ENCODE peak calls at places on chromosomes 4 and X, in five cellular contexts. One of them, this sample, is unnamed.

GRCh38 chrX:66676413-66676812 is 37.5 kb upstream of the EDA2R start:
- DNase-seq in HCT116: no peak
- DNase-seq in CD8-positive, alpha-beta memory T cell: no peak
- DNase-seq in brain microvascular endothelial cell: peak
- DNase-seq in lung: no peak
- DNase-seq in this sample: no peak

GRCh38 chr4:5052424-5052702 is 1.1 kb downstream of the STK32B start:
- DNase-seq in HCT116: no peak
- DNase-seq in CD8-positive, alpha-beta memory T cell: no peak
- DNase-seq in brain microvascular endothelial cell: peak
- DNase-seq in lung: no peak
- DNase-seq in this sample: no peak

GRCh38 chr4:1882850-1883271 is 11.7 kb downstream of the NSD2 start:
- DNase-seq in HCT116: no peak
- DNase-seq in CD8-positive, alpha-beta memory T cell: no peak
- DNase-seq in brain microvascular endothelial cell: no peak
- DNase-seq in lung: no peak
- DNase-seq in this sample: no peak

GRCh38 chr4:26762650-26763049 is 98.0 kb upstream of the STIM2 start:
- DNase-seq in HCT116: no peak
- DNase-seq in CD8-positive, alpha-beta memory T cell: no peak
- DNase-seq in brain microvascular endothelial cell: no peak
- DNase-seq in lung: no peak
- DNase-seq in this sample: no peak

GRCh38 chr4:100360211-100360610 is 157.6 kb downstream of the EMCN start:
- DNase-seq in HCT116: no peak
- DNase-seq in CD8-positive, alpha-beta memory T cell: no peak
- DNase-seq in brain microvascular endothelial cell: no peak
- DNase-seq in lung: no peak
- DNase-seq in this sample: no peak

GRCh38 chr4:142663828-142664227 is 182.3 kb downstream of the INPP4B start:
- DNase-seq in HCT116: no peak
- DNase-seq in CD8-positive, alpha-beta memory T cell: no peak
- DNase-seq in brain microvascular endothelial cell: no peak
- DNase-seq in lung: no peak
- DNase-seq in this sample: no peak

GRCh38 chrX:24153175-24153795 is 3.8 kb downstream of the ZFX start:
- DNase-seq in HCT116: no peak
- DNase-seq in CD8-positive, alpha-beta memory T cell: peak
- DNase-seq in brain microvascular endothelial cell: no peak
- DNase-seq in lung: no peak
- DNase-seq in this sample: no peak

GRCh38 chr4:46839128-46839527 is 69.9 kb downstream of the COX7B2 start:
- DNase-seq in HCT116: no peak
- DNase-seq in CD8-positive, alpha-beta memory T cell: no peak
- DNase-seq in brain microvascular endothelial cell: no peak
- DNase-seq in lung: no peak
- DNase-seq in this sample: no peak

GRCh38 chrX:330726-331144 is 12.1 kb upstream of the GTPBP6 start:
- DNase-seq in HCT116: no peak
- DNase-seq in CD8-positive, alpha-beta memory T cell: no peak
- DNase-seq in brain microvascular endothelial cell: no peak
- DNase-seq in lung: no peak
- DNase-seq in this sample: no peak

GRCh38 chr4:46329118-46329976 is 60.6 kb downstream of the GABRA2 start:
- DNase-seq in HCT116: no peak
- DNase-seq in CD8-positive, alpha-beta memory T cell: no peak
- DNase-seq in brain microvascular endothelial cell: no peak
- DNase-seq in lung: no peak
- DNase-seq in this sample: no peak

GRCh38 chrX:17535229-17535628 is 160.2 kb downstream of the NHS start:
- DNase-seq in HCT116: peak
- DNase-seq in CD8-positive, alpha-beta memory T cell: no peak
- DNase-seq in brain microvascular endothelial cell: no peak
- DNase-seq in lung: no peak
- DNase-seq in this sample: no peak

GRCh38 chr4:156892695-156893211 is 78.8 kb downstream of the PDGFC start:
- DNase-seq in HCT116: no peak
- DNase-seq in CD8-positive, alpha-beta memory T cell: no peak
- DNase-seq in brain microvascular endothelial cell: no peak
- DNase-seq in lung: no peak
- DNase-seq in this sample: no peak

GRCh38 chr4:76187152-76187551 is 26.5 kb downstream of the SCARB2 start:
- DNase-seq in HCT116: no peak
- DNase-seq in CD8-positive, alpha-beta memory T cell: no peak
- DNase-seq in brain microvascular endothelial cell: no peak
- DNase-seq in lung: no peak
- DNase-seq in this sample: no peak

GRCh38 chrX:68428431-68428830 is 4.9 kb downstream of the OPHN1 start:
- DNase-seq in HCT116: no peak
- DNase-seq in CD8-positive, alpha-beta memory T cell: no peak
- DNase-seq in brain microvascular endothelial cell: peak
- DNase-seq in lung: no peak
- DNase-seq in this sample: no peak

GRCh38 chr4:114922582-114922912 is 190.9 kb downstream of the NDST4 start:
- DNase-seq in HCT116: no peak
- DNase-seq in CD8-positive, alpha-beta memory T cell: no peak
- DNase-seq in brain microvascular endothelial cell: no peak
- DNase-seq in lung: no peak
- DNase-seq in this sample: no peak

GRCh38 chrX:16002185-16002584 is 121.2 kb upstream of the GRPR start:
- DNase-seq in HCT116: no peak
- DNase-seq in CD8-positive, alpha-beta memory T cell: no peak
- DNase-seq in brain microvascular endothelial cell: peak
- DNase-seq in lung: no peak
- DNase-seq in this sample: no peak

GRCh38 chr4:41339812-41340809 is 83.4 kb downstream of the UCHL1 start:
- DNase-seq in HCT116: no peak
- DNase-seq in CD8-positive, alpha-beta memory T cell: no peak
- DNase-seq in brain microvascular endothelial cell: no peak
- DNase-seq in lung: no peak
- DNase-seq in this sample: no peak

GRCh38 chr4:72326692-72327632 is 242.1 kb downstream of the ADAMTS3 start:
- DNase-seq in HCT116: peak
- DNase-seq in CD8-positive, alpha-beta memory T cell: no peak
- DNase-seq in brain microvascular endothelial cell: no peak
- DNase-seq in lung: no peak
- DNase-seq in this sample: no peak

GRCh38 chr4:105399535-105400161 is 74.2 kb downstream of the PPA2 start:
- DNase-seq in HCT116: peak
- DNase-seq in CD8-positive, alpha-beta memory T cell: no peak
- DNase-seq in brain microvascular endothelial cell: peak
- DNase-seq in lung: no peak
- DNase-seq in this sample: no peak

GRCh38 chr4:7186081-7186480 is 6.3 kb upstream of the SORCS2 start:
- DNase-seq in HCT116: no peak
- DNase-seq in CD8-positive, alpha-beta memory T cell: no peak
- DNase-seq in brain microvascular endothelial cell: no peak
- DNase-seq in lung: no peak
- DNase-seq in this sample: no peak

GRCh38 chr4:82865592-82865991 is 25.4 kb downstream of the SEC31A start:
- DNase-seq in HCT116: no peak
- DNase-seq in CD8-positive, alpha-beta memory T cell: no peak
- DNase-seq in brain microvascular endothelial cell: peak
- DNase-seq in lung: no peak
- DNase-seq in this sample: no peak

DNA sequence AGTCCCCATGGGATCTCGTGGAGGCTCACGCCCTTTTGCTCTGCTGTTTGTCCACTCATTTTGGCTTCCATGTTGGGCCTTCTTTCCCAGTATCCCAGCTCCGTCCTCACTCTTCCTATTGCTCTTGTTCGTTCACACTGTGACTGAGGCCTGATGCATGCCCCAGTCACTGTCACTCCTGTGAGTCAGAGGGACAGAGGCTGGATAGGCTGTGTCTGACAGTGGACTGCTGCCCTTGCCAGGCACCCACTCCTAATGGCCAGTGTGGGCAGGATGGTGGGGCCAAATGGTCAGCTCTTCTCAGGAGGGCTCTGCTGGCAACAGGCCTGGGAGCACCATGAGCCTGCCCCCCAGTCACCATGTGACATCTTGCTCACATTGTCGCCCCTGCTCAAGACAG is 40.0 kb downstream of the HADH start:
- DNase-seq in HCT116: no peak
- DNase-seq in CD8-positive, alpha-beta memory T cell: no peak
- DNase-seq in brain microvascular endothelial cell: peak
- DNase-seq in lung: no peak
- DNase-seq in this sample: no peak
- H3K27ac ChIP-seq in HCT116: no peak
- H3K27ac ChIP-seq in CD8-positive, alpha-beta memory T cell: no peak
- H3K27ac ChIP-seq in brain microvascular endothelial cell: no peak
- H3K27ac ChIP-seq in lung: no peak
- H3K27ac ChIP-seq in this sample: no peak

GRCh38 chr4:98572697-98573096 is 85.7 kb downstream of the TSPAN5 start:
- DNase-seq in HCT116: no peak
- DNase-seq in CD8-positive, alpha-beta memory T cell: no peak
- DNase-seq in brain microvascular endothelial cell: no peak
- DNase-seq in lung: no peak
- DNase-seq in this sample: no peak
- H3K27ac ChIP-seq in HCT116: no peak
- H3K27ac ChIP-seq in CD8-positive, alpha-beta memory T cell: no peak
- H3K27ac ChIP-seq in brain microvascular endothelial cell: no peak
- H3K27ac ChIP-seq in lung: no peak
- H3K27ac ChIP-seq in this sample: no peak

DNA sequence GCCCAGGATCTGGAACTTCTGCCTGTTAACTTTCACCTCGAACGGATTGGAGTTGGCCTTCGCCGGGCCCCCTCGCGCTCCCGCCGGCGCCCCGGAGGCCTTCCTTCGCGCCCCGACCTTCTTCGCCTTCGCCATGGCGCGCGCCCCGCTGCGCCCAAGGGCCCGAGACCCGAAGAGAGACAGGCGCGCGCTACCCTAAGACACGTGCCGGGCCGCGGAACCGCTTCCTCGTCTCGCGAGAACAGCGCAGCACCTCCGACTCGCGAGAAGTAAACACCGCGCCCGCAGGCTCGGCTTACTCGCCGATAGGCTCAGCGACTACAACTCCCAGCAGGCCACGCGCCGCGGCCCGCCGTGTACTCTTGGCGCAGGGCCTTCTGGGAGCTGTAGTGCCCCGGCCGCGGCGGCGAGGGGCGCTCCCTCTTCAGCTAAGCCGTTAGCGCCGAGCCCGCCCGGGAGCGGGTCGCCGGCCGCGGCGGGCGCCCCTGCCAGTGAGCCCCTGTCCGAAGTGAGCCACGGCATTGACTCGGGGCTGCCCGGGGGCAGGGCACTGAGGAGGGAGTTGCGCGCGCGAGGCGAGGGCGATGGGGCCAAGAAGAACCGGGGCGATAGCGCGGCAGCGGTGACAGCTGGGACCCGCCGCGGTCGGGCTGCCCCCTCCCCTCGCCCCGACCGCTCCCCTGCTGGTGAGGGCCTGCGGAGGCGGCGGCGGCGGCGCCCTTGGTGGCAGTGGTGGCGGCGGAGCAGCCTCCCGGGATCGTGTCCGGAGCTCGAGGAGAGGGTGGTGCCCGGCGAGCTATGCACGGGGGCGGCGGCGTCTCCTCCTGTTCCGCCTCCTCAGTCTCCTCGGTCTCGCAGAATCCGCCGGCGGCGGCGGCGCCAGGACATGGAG is at the start of the genes GRK4 and NOP14:
- DNase-seq in HCT116: peak
- DNase-seq in CD8-positive, alpha-beta memory T cell: peak
- DNase-seq in brain microvascular endothelial cell: peak
- DNase-seq in lung: peak
- DNase-seq in this sample: peak
- H3K27ac ChIP-seq in HCT116: peak
- H3K27ac ChIP-seq in CD8-positive, alpha-beta memory T cell: peak
- H3K27ac ChIP-seq in brain microvascular endothelial cell: peak
- H3K27ac ChIP-seq in lung: peak
- H3K27ac ChIP-seq in this sample: peak

GRCh38 chr4:53010320-53010719 is 148.2 kb downstream of the RASL11B start:
- DNase-seq in HCT116: no peak
- DNase-seq in CD8-positive, alpha-beta memory T cell: no peak
- DNase-seq in brain microvascular endothelial cell: peak
- DNase-seq in lung: no peak
- DNase-seq in this sample: no peak
- H3K27ac ChIP-seq in HCT116: no peak
- H3K27ac ChIP-seq in CD8-positive, alpha-beta memory T cell: no peak
- H3K27ac ChIP-seq in brain microvascular endothelial cell: no peak
- H3K27ac ChIP-seq in lung: no peak
- H3K27ac ChIP-seq in this sample: peak

GRCh38 chr4:85515701-85516100 is 40.8 kb downstream of the ARHGAP24 start:
- DNase-seq in HCT116: no peak
- DNase-seq in CD8-positive, alpha-beta memory T cell: no peak
- DNase-seq in brain microvascular endothelial cell: no peak
- DNase-seq in lung: no peak
- DNase-seq in this sample: no peak
- H3K27ac ChIP-seq in HCT116: no peak
- H3K27ac ChIP-seq in CD8-positive, alpha-beta memory T cell: no peak
- H3K27ac ChIP-seq in brain microvascular endothelial cell: no peak
- H3K27ac ChIP-seq in lung: no peak
- H3K27ac ChIP-seq in this sample: no peak

DNA sequence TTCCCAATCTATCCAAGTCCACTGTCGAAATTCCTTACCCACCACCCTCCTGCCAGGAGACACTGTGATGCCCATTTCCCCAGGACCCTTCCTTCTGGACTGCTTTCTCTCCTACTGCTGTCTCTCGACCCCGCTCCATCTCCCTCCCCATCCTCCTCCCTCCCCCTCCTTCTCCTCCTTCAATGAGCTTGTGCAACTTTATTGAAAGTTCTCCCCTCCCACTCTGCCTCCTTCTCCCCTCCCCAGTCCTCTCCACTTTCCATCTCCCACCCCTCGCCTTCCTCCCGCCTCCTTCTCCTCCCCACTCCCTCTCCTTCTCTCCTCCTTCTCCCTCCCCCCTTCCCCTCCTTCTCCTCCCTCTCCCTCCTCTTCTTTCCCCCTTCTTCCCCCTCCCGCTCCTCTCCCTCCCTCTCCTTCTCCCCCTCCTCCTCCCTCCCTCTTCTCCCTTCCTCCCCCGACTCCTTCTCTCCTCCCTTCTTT is 116.6 kb upstream of the FAT1 start:
- DNase-seq in HCT116: peak
- DNase-seq in CD8-positive, alpha-beta memory T cell: no peak
- DNase-seq in brain microvascular endothelial cell: peak
- DNase-seq in lung: no peak
- DNase-seq in this sample: peak
- H3K27ac ChIP-seq in HCT116: peak
- H3K27ac ChIP-seq in CD8-positive, alpha-beta memory T cell: no peak
- H3K27ac ChIP-seq in brain microvascular endothelial cell: peak
- H3K27ac ChIP-seq in lung: peak
- H3K27ac ChIP-seq in this sample: peak